ENCODE peak calls at places on chromosomes 4 and X, in eight cellular contexts. S is neural crest cell; N is uterus; D is body of pancreas; L is head of caudate nucleus; Z is NCI-H69; H is stimulated activated CD4-positive, alpha-beta T cell treated with anti-CD3 and anti-CD28 coated beads, Interleukin-2, amount 100 ng/mL, for 24 hours; E is T follicular helper cell. T is an unnamed sample.

GRCh38 chr4:186688150-186688943 is 35.3 kb downstream of the FAT1 start:
- DNase-seq in N (no peak), S (no peak), D (no peak), L (no peak), E (no peak), Z (peak), H (no peak), T (peak)

GRCh38 chr4:182263562-182263961 is 20.4 kb downstream of the TENM3 start:
- DNase-seq in S (no peak), E (no peak), Z (no peak), N (no peak), L (no peak), D (no peak), H (no peak), T (no peak)

GRCh38 chrX:122565952-122566351 is 618.1 kb upstream of the GRIA3 start:
- DNase-seq in S (no peak), E (no peak), H (no peak), Z (peak), N (no peak), D (no peak), L (no peak), T (peak)

GRCh38 chr4:3711183-3712111 is 54.7 kb upstream of the ADRA2C start:
- DNase-seq in D (no peak), N (no peak), H (no peak), E (no peak), Z (no peak), L (peak), S (no peak), T (no peak)

GRCh38 chr4:185036019-185036418 is 17.7 kb downstream of the HELT start:
- DNase-seq in D (no peak), H (no peak), N (no peak), E (no peak), S (no peak), Z (no peak), L (no peak), T (no peak)

GRCh38 chr4:138241281-138242075 is 671 bp downstream of the SLC7A11 start:
- DNase-seq in Z (peak), H (peak), D (peak), S (no peak), E (no peak), L (no peak), N (no peak), T (no peak)

GRCh38 chr4:94766856-94767255 is 9.1 kb downstream of the BMPR1B start:
- DNase-seq in E (no peak), D (no peak), S (no peak), L (no peak), Z (peak), N (no peak), H (no peak), T (no peak)

GRCh38 chrX:29397506-29397905 is 810.3 kb downstream of the IL1RAPL1 start:
- DNase-seq in N (no peak), H (no peak), Z (no peak), D (no peak), S (no peak), L (no peak), E (no peak), T (no peak)

GRCh38 chr4:96407651-96408342 is 567.9 kb downstream of the PDHA2 start:
- DNase-seq in E (no peak), N (no peak), Z (peak), H (no peak), S (no peak), D (no peak), L (no peak), T (no peak)

GRCh38 chr4:56958111-56958517 is 19.3 kb downstream of the NOA1 start:
- DNase-seq in D (peak), H (no peak), S (no peak), N (peak), Z (peak), L (peak), E (no peak), T (no peak)

GRCh38 chr4:7266525-7267292 is 74.4 kb downstream of the SORCS2 start:
- DNase-seq in D (no peak), L (no peak), H (no peak), Z (peak), N (no peak), E (no peak), S (no peak), T (peak)

GRCh38 chr4:55545681-55546632 is 752 bp downstream of the CLOCK start:
- DNase-seq in D (peak), L (peak), N (peak), H (peak), Z (peak), S (peak), E (peak), T (peak)

T was measured in ELF-1.